ENCODE peak calls at places on chromosomes 7 and 10, in nine cellular contexts. F is testis; X is colonic mucosa; V is BJ; M is mammary epithelial cell; P is ovary; A is NT2/D1; Z is CD4-positive, alpha-beta T cell; G is Panc1. H is an unnamed sample. For H3K27me3, the result is how much of the 10 kb centered on the place peaks cover.

GRCh38 chr7:45052011-45052410 is 36.8 kb downstream of the NACAD start:
- DNase-seq in M (no peak), X (no peak), G (no peak), F (no peak), V (no peak), A (no peak), P (no peak), Z (no peak), H (no peak)

GRCh38 chr7:100210803-100211202 is 8.9 kb upstream of the PVRIG start:
- DNase-seq in M (no peak), F (no peak), P (no peak), A (no peak), G (no peak), Z (no peak), V (no peak), X (no peak), H (no peak)

GRCh38 chr7:20152511-20152910 is 64.7 kb downstream of the MACC1 start:
- DNase-seq in P (no peak), A (no peak), M (peak), F (no peak), X (no peak), V (no peak), Z (no peak), G (no peak), H (no peak)

GRCh38 chr7:84232653-84233052 is 38.1 kb upstream of the SEMA3A start:
- DNase-seq in P (no peak), X (no peak), Z (no peak), A (no peak), M (peak), F (no peak), G (no peak), V (peak), H (no peak)

GRCh38 chr7:87028636-87029035 is 30.8 kb downstream of the ELAPOR2 start:
- DNase-seq in A (no peak), P (no peak), X (no peak), F (no peak), V (no peak), G (no peak), M (no peak), Z (peak), H (no peak)

GRCh38 chr10:103768345-103768744 is 87.0 kb downstream of the SH3PXD2A start:
- DNase-seq in Z (no peak), P (no peak), X (no peak), M (no peak), A (no peak), V (no peak), G (no peak), F (no peak), H (no peak)

GRCh38 chr7:13839063-13839462 is 150.4 kb downstream of the ETV1 start:
- DNase-seq in X (no peak), M (no peak), F (no peak), P (no peak), A (no peak), V (no peak), G (no peak), Z (no peak), H (no peak)

GRCh38 chr10:52778511-52779392 is 6.2 kb upstream of the MBL2 start:
- DNase-seq in P (no peak), X (no peak), M (no peak), V (no peak), F (peak), Z (no peak), A (peak), G (no peak), H (peak)

GRCh38 chr10:19847321-19847720 is 31.1 kb downstream of the PLXDC2 start:
- DNase-seq in G (no peak), A (no peak), Z (no peak), P (no peak), V (no peak), F (no peak), X (no peak), M (peak), H (no peak)

GRCh38 chr10:73113543-73113942 is 3.3 kb downstream of the NUDT13 start:
- DNase-seq in F (no peak), M (peak), V (no peak), G (no peak), A (no peak), P (no peak), Z (no peak), X (no peak), H (no peak)

GRCh38 chr7:19097165-19097885 is 20.1 kb downstream of the TWIST1 start:
- DNase-seq in A (no peak), P (no peak), X (no peak), M (no peak), Z (no peak), V (no peak), F (no peak), G (no peak), H (no peak)

GRCh38 chr7:44977956-44978355 is 859 bp downstream of the MYO1G start:
- DNase-seq in A (no peak), M (no peak), F (no peak), Z (no peak), X (no peak), G (no peak), V (no peak), P (no peak), H (no peak)

GRCh38 chr7:133703547-133703946 is 423.6 kb upstream of the LRGUK start:
- DNase-seq in G (no peak), X (no peak), A (no peak), P (no peak), Z (no peak), V (peak), M (peak), F (no peak), H (no peak)

GRCh38 chr7:76191783-76192240 is 9.9 kb upstream of the SRRM3 start:
- DNase-seq in X (peak), F (no peak), M (peak), G (no peak), V (no peak), Z (no peak), P (no peak), A (peak), H (no peak)

GRCh38 chr7:47604496-47604890 is 22.6 kb upstream of the TNS3 start:
- DNase-seq in P (no peak), G (no peak), Z (no peak), X (no peak), V (no peak), F (no peak), M (no peak), A (no peak), H (no peak)

GRCh38 chr7:956031-956430 is 1.6 kb upstream of the ADAP1 start:
- DNase-seq in Z (no peak), V (no peak), A (no peak), X (no peak), P (peak), G (no peak), M (no peak), F (no peak), H (no peak)

GRCh38 chr10:69051303-69051702 is 36.6 kb upstream of the SRGN start:
- DNase-seq in P (no peak), F (peak), M (no peak), Z (no peak), G (no peak), V (no peak), X (no peak), A (no peak), H (no peak)

GRCh38 chr7:76403780-76404494 is 5.6 kb downstream of the SSC4D start:
- DNase-seq in X (peak), F (no peak), G (no peak), A (no peak), V (no peak), P (no peak), M (no peak), Z (no peak), H (no peak)

GRCh38 chr7:26191974-26192479 is 8.5 kb downstream of the HNRNPA2B1 start:
- DNase-seq in V (no peak), Z (no peak), X (no peak), M (no peak), P (no peak), G (no peak), A (no peak), F (no peak), H (no peak)

GRCh38 chr7:1049006-1049741 is 4.8 kb downstream of the GPR146 start:
- DNase-seq in V (no peak), P (no peak), G (no peak), Z (no peak), M (no peak), X (no peak), A (no peak), F (no peak), H (no peak)

GRCh38 chr7:148733496-148733895 is 34.8 kb downstream of the CUL1 start:
- DNase-seq in Z (no peak), X (no peak), A (no peak), P (no peak), V (no peak), M (peak), G (no peak), F (no peak), H (no peak)

GRCh38 chr10:114045071-114045737 is 1.5 kb downstream of the ADRB1 start:
- DNase-seq in P (no peak), F (peak), G (no peak), X (peak), Z (no peak), V (no peak), A (no peak), M (no peak), H (no peak)

GRCh38 chr7:44059219-44060090 is 5.9 kb downstream of the PGAM2 start:
- DNase-seq in A (no peak), V (no peak), M (no peak), P (peak), Z (no peak), G (no peak), F (no peak), X (no peak), H (no peak)

GRCh38 chr7:1569016-1569415 is 816 bp downstream of the PSMG3 start:
- DNase-seq in G (no peak), F (no peak), V (no peak), Z (no peak), M (peak), A (no peak), X (peak), P (no peak), H (no peak)

GRCh38 chr7:37510043-37510634 is 61.5 kb upstream of the ELMO1 start:
- DNase-seq in X (no peak), F (no peak), A (peak), M (no peak), Z (no peak), P (no peak), G (peak), V (no peak), H (no peak)

GRCh38 chr10:123614888-123615287 is 51.3 kb upstream of the GPR26 start:
- DNase-seq in A (peak), X (peak), Z (peak), P (peak), V (no peak), G (no peak), F (peak), M (peak), H (peak)

GRCh38 chr10:63007112-63007511 is 126.0 kb upstream of the NRBF2 start:
- DNase-seq in M (no peak), F (no peak), X (no peak), P (no peak), A (no peak), V (no peak), Z (no peak), G (no peak), H (no peak)

GRCh38 chr10:116831086-116831485 is 18.2 kb upstream of the ENO4 start:
- DNase-seq in P (no peak), V (no peak), A (no peak), G (no peak), M (no peak), X (no peak), F (no peak), Z (no peak), H (no peak)
- H3K27me3 ChIP-seq in P (under half), V (under half), A (under half), G (under half), M (under half), X (under half), F (under half), Z (under half), H (under half)

DNA sequence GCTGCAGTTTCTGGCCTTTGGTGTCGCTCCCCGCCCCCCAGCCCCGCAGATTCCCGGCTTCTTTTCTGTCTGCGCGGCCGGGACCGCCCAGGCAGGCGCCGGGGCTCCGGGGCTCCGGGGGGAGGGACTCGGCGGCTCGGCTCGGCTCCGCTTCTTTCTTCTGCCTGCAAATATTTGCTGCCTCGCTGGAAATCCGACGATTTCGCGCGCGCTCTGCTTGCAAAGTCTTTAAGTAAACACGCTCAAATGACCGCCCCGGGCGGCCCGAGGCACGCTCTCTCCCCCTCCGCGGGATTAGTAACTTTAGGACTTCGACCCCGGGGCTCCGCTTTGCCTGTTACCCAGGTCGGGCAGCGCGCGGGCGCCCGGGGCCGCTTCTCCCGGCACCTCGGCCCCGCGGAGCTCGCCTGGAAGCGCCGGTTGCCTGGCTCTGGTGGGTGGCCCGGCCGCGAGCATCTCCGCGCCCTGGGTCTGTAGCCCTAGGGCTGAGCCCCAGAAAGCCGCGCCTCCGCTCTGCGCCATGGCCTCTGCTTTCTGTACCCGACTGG is 3.9 kb upstream of the GATA3 start:
- DNase-seq in M (peak), X (no peak), P (no peak), G (no peak), V (no peak), A (no peak), F (no peak), Z (no peak), H (no peak)
- H3K27me3 ChIP-seq in M (under half), X (half or more), P (under half), G (under half), V (half or more), A (half or more), F (under half), Z (half or more), H (half or more)

DNA sequence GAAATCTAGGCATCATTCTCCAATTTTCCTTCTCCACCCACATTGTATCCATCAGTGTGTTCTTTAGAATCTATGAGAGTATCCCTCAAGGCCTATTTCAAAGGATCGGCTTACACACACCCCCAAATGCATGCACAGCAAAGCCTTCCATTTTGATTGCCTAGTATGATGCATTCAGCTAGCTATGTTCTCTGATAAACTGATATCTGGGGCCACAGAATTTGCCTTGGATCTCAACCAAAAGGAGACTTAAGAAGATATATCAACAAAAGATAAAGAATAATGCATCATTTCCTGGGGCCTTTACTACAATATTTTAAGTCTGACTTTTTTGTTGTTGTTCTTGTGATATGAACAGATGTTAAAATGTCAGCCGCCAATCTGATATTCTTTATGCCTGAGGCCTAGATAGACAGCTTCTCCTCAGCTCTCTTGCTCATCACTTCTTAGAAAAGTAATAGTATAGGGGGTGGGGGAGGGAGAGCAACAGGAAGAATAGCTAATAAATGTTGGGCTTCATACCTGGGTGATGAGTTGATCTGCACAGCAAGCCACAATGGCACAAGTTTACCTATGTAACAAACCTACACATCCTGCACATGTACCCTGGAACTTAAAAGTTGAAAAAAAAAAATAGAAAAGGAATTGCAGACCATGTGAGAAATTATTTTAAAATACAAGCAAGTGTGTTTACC is 792.9 kb upstream of the GHITM start:
- DNase-seq in A (no peak), V (no peak), G (no peak), F (no peak), M (peak), X (no peak), P (no peak), Z (no peak), H (no peak)
- H3K27me3 ChIP-seq in A (under half), V (under half), G (under half), F (under half), M (under half), X (under half), P (under half), Z (under half), H (under half)

DNA sequence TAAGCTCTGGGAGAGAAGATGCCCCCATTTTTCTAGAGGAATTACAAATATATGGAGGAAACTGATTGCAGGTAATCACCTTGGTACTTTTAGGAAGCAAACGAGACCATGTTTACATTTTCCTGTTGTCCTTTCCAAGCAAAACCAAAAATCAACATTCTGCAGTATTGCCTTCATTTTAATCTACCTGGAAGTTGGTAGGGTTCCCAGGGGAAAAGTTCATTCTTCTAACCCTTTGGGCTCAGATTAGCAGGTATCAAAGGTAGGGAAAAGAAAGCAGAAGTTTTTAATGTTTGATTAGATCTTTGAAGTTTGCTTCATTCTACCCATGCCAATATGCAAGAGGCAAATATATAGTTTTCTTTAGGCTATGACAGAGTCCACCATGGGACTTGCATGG is 28.7 kb upstream of the ASAH2 start:
- DNase-seq in A (no peak), V (no peak), G (no peak), M (no peak), X (no peak), Z (no peak), P (no peak), F (no peak), H (no peak)
- H3K27me3 ChIP-seq in A (under half), V (under half), G (under half), M (under half), X (under half), Z (under half), P (under half), F (under half), H (under half)

GRCh38 chr7:50400114-50400513 is 50.0 kb downstream of the FIGNL1 start:
- DNase-seq in M (no peak), P (no peak), V (no peak), A (no peak), X (no peak), G (no peak), Z (no peak), F (peak), H (no peak)
- H3K27me3 ChIP-seq in M (under half), P (under half), V (under half), A (under half), X (under half), G (under half), Z (under half), F (under half), H (under half)

GRCh38 chr7:117871778-117872538 is 1.3 kb downstream of the CTTNBP2 start:
- DNase-seq in F (peak), P (peak), M (no peak), Z (no peak), A (peak), V (no peak), G (no peak), X (peak), H (no peak)

GRCh38 chr7:117872565-117873055 is 631 bp downstream of the CTTNBP2 start:
- DNase-seq in A (peak), G (no peak), V (no peak), P (peak), X (peak), M (no peak), F (peak), Z (no peak), H (no peak)

GRCh38 chr7:117870405-117870905 is 2.8 kb downstream of the CTTNBP2 start:
- DNase-seq in F (no peak), A (no peak), Z (no peak), P (no peak), M (no peak), X (no peak), G (no peak), V (no peak), H (no peak)

GRCh38 chr7:117873056-117873932 is at the start of gene CTTNBP2:
- DNase-seq in F (peak), M (peak), V (no peak), A (peak), X (peak), P (peak), Z (no peak), G (no peak), H (no peak)

DNA sequence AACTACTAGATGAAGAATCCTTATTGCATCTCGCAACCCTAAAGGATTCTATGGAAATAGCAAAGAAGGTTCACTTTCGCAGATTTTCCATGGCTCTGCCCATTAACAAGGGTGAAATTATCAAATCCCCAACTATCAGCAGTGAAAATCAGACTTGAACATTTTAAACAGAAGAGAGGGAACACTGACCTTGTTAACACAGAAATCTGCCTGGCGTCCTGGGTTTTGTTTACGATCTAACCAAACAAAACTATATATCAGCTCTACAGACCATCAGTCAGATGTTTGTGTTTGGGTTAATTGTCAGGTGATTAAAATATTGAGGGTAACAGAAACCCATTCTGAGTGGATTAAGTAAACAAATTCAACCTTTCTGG is 1.9 kb downstream of the CTTNBP2 start:
- DNase-seq in P (no peak), G (no peak), M (no peak), Z (no peak), X (no peak), A (no peak), F (no peak), V (no peak), H (no peak)
- H3K27me3 ChIP-seq in P (under half), G (under half), M (under half), Z (under half), X (under half), A (under half), F (under half), V (under half), H (under half)

GRCh38 chr7:91880016-91880412 is 488 bp downstream of the MTERF1 start:
- DNase-seq in A (no peak), P (no peak), F (no peak), G (no peak), Z (no peak), M (peak), X (no peak), V (no peak), H (no peak)

GRCh38 chr7:91883676-91884362 is 3.3 kb upstream of the MTERF1 start:
- DNase-seq in F (no peak), V (no peak), P (no peak), M (peak), G (no peak), X (no peak), A (no peak), Z (no peak), H (no peak)

GRCh38 chr7:91876391-91877133 is 3.9 kb downstream of the MTERF1 start:
- DNase-seq in V (no peak), A (no peak), Z (no peak), X (no peak), M (peak), F (no peak), P (no peak), G (no peak), H (no peak)

GRCh38 chr7:91875851-91876250 is 4.7 kb downstream of the MTERF1 start:
- DNase-seq in F (no peak), V (no peak), Z (no peak), X (no peak), G (no peak), P (no peak), A (no peak), M (no peak), H (no peak)

GRCh38 chr7:91880413-91881241 is at the start of gene MTERF1:
- DNase-seq in G (peak), V (peak), A (peak), P (peak), Z (peak), M (peak), F (peak), X (peak), H (peak)
- H3K27me3 ChIP-seq in G (under half), V (under half), A (under half), P (under half), Z (under half), M (under half), F (under half), X (under half), H (under half)

H was measured in esophagus muscularis mucosa.